ENCODE peak calls at places on chromosome 21, in five cellular contexts. One of them, this sample, is unnamed.

GRCh38 chr21:38775733-38776132 is 30.0 kb upstream of the ETS2 start:
- DNase-seq in esophagus squamous epithelium: no peak
- DNase-seq in fibroblast of the conjunctiva: no peak
- DNase-seq in EL: no peak
- DNase-seq in mesothelial cell of epicardium: no peak
- DNase-seq in this sample: no peak

GRCh38 chr21:45456014-45456835 is 51.3 kb downstream of the COL18A1 start:
- DNase-seq in EL: no peak
- DNase-seq in esophagus squamous epithelium: no peak
- DNase-seq in fibroblast of the conjunctiva: no peak
- DNase-seq in mesothelial cell of epicardium: no peak
- DNase-seq in this sample: no peak

GRCh38 chr21:37505963-37506362 is 139.4 kb downstream of the DYRK1A start:
- DNase-seq in esophagus squamous epithelium: no peak
- DNase-seq in mesothelial cell of epicardium: no peak
- DNase-seq in EL: no peak
- DNase-seq in fibroblast of the conjunctiva: no peak
- DNase-seq in this sample: no peak

GRCh38 chr21:17651526-17651925 is 38.8 kb upstream of the BTG3 start:
- DNase-seq in fibroblast of the conjunctiva: no peak
- DNase-seq in esophagus squamous epithelium: no peak
- DNase-seq in EL: no peak
- DNase-seq in mesothelial cell of epicardium: no peak
- DNase-seq in this sample: no peak

GRCh38 chr21:36705679-36706481 is 7.0 kb downstream of the SIM2 start:
- DNase-seq in esophagus squamous epithelium: no peak
- DNase-seq in fibroblast of the conjunctiva: no peak
- DNase-seq in EL: no peak
- DNase-seq in mesothelial cell of epicardium: no peak
- DNase-seq in this sample: no peak

GRCh38 chr21:27528697-27529096 is 561.8 kb upstream of the ADAMTS5 start:
- DNase-seq in fibroblast of the conjunctiva: no peak
- DNase-seq in mesothelial cell of epicardium: no peak
- DNase-seq in EL: peak
- DNase-seq in esophagus squamous epithelium: no peak
- DNase-seq in this sample: no peak

GRCh38 chr21:44428281-44428942 is 26.9 kb upstream of the LRRC3 start:
- DNase-seq in fibroblast of the conjunctiva: no peak
- DNase-seq in esophagus squamous epithelium: no peak
- DNase-seq in EL: peak
- DNase-seq in mesothelial cell of epicardium: no peak
- DNase-seq in this sample: peak

GRCh38 chr21:42556960-42557359 is 43.3 kb downstream of the SLC37A1 start:
- DNase-seq in EL: no peak
- DNase-seq in mesothelial cell of epicardium: peak
- DNase-seq in fibroblast of the conjunctiva: no peak
- DNase-seq in esophagus squamous epithelium: no peak
- DNase-seq in this sample: no peak

GRCh38 chr21:45270306-45270821 is 17.3 kb downstream of the POFUT2 start:
- DNase-seq in mesothelial cell of epicardium: no peak
- DNase-seq in EL: no peak
- DNase-seq in fibroblast of the conjunctiva: no peak
- DNase-seq in esophagus squamous epithelium: no peak
- DNase-seq in this sample: no peak

GRCh38 chr21:31182231-31183129 is 144.2 kb upstream of the KRTAP19-8 start:
- DNase-seq in mesothelial cell of epicardium: no peak
- DNase-seq in EL: no peak
- DNase-seq in fibroblast of the conjunctiva: no peak
- DNase-seq in esophagus squamous epithelium: no peak
- DNase-seq in this sample: no peak

GRCh38 chr21:24115141-24115540 is 1492.1 kb downstream of the MRPL39 start:
- DNase-seq in esophagus squamous epithelium: no peak
- DNase-seq in EL: no peak
- DNase-seq in mesothelial cell of epicardium: no peak
- DNase-seq in fibroblast of the conjunctiva: no peak
- DNase-seq in this sample: no peak

GRCh38 chr21:10521091-10521598 is at the start of gene TPTE:
- DNase-seq in fibroblast of the conjunctiva: no peak
- DNase-seq in EL: no peak
- DNase-seq in esophagus squamous epithelium: no peak
- DNase-seq in mesothelial cell of epicardium: no peak
- DNase-seq in this sample: no peak

GRCh38 chr21:34148826-34149558 is 75.6 kb downstream of the MRPS6 start:
- DNase-seq in EL: no peak
- DNase-seq in fibroblast of the conjunctiva: no peak
- DNase-seq in mesothelial cell of epicardium: no peak
- DNase-seq in esophagus squamous epithelium: no peak
- DNase-seq in this sample: no peak

GRCh38 chr21:36288651-36289243 is 31.2 kb upstream of the MORC3 start:
- DNase-seq in fibroblast of the conjunctiva: no peak
- DNase-seq in EL: peak
- DNase-seq in mesothelial cell of epicardium: no peak
- DNase-seq in esophagus squamous epithelium: no peak
- DNase-seq in this sample: no peak

GRCh38 chr21:46065215-46065992 is 32.5 kb upstream of the COL6A2 start:
- DNase-seq in EL: peak
- DNase-seq in mesothelial cell of epicardium: peak
- DNase-seq in esophagus squamous epithelium: no peak
- DNase-seq in fibroblast of the conjunctiva: peak
- DNase-seq in this sample: no peak

GRCh38 chr21:46191257-46191685 is 7.0 kb upstream of the SPATC1L start:
- DNase-seq in fibroblast of the conjunctiva: peak
- DNase-seq in EL: peak
- DNase-seq in mesothelial cell of epicardium: no peak
- DNase-seq in esophagus squamous epithelium: no peak
- DNase-seq in this sample: peak

GRCh38 chr21:39313042-39313456 is 383 bp downstream of the BRWD1 start:
- DNase-seq in mesothelial cell of epicardium: no peak
- DNase-seq in fibroblast of the conjunctiva: no peak
- DNase-seq in esophagus squamous epithelium: no peak
- DNase-seq in EL: no peak
- DNase-seq in this sample: no peak

GRCh38 chr21:24259241-24259640 is 1348.0 kb downstream of the MRPL39 start:
- DNase-seq in EL: no peak
- DNase-seq in esophagus squamous epithelium: no peak
- DNase-seq in mesothelial cell of epicardium: no peak
- DNase-seq in fibroblast of the conjunctiva: peak
- DNase-seq in this sample: peak

GRCh38 chr21:43740497-43741156 is 21.7 kb downstream of the PDXK start:
- DNase-seq in EL: no peak
- DNase-seq in esophagus squamous epithelium: no peak
- DNase-seq in fibroblast of the conjunctiva: no peak
- DNase-seq in mesothelial cell of epicardium: peak
- DNase-seq in this sample: no peak

GRCh38 chr21:45552696-45553391 is 10.6 kb upstream of the SLC19A1 start:
- DNase-seq in esophagus squamous epithelium: no peak
- DNase-seq in fibroblast of the conjunctiva: no peak
- DNase-seq in EL: no peak
- DNase-seq in mesothelial cell of epicardium: peak
- DNase-seq in this sample: no peak

GRCh38 chr21:34625194-34625593 is 10.3 kb upstream of the RCAN1 start:
- DNase-seq in mesothelial cell of epicardium: no peak
- DNase-seq in fibroblast of the conjunctiva: no peak
- DNase-seq in esophagus squamous epithelium: no peak
- DNase-seq in EL: no peak
- DNase-seq in this sample: no peak

This sample was measured in MCF 10A.